ENCODE peak calls at places on chromosomes 6 and 20, in four cellular contexts. Y is tibial artery, V is mucosa of descending colon, U is aorta. Z is an unnamed sample.

GRCh38 chr6:16711551-16712249 is 49.6 kb downstream of the ATXN1 start:
- DNase-seq in Y (no peak), V (no peak), U (no peak), Z (no peak)

GRCh38 chr6:42099340-42100028 is 42.9 kb downstream of the C6orf132 start:
- DNase-seq in Y (no peak), V (peak; percentile 80), U (no peak), Z (no peak)

GRCh38 chr6:99995916-99996315 is 1.9 kb upstream of the MCHR2 start:
- DNase-seq in Y (no peak), V (no peak), U (no peak), Z (no peak)

GRCh38 chr6:114284281-114284680 is 58.5 kb downstream of the HS3ST5 start:
- DNase-seq in Y (no peak), V (no peak), U (no peak), Z (no peak)

GRCh38 chr6:43149260-43149659 is 21.8 kb upstream of the SRF start:
- DNase-seq in Y (no peak), V (no peak), U (no peak), Z (no peak)

GRCh38 chr20:63114006-63114692 is 101.8 kb downstream of the YTHDF1 start:
- DNase-seq in Y (no peak), V (peak; percentile 29), U (peak; percentile 46), Z (no peak)

GRCh38 chr6:29792123-29793035 is 35.2 kb upstream of the HLA-G start:
- DNase-seq in Y (peak; percentile 77), V (peak; percentile 68), U (peak; percentile 93), Z (peak; percentile 14)

GRCh38 chr20:41446471-41446870 is 79.9 kb upstream of the EMILIN3 start:
- DNase-seq in Y (no peak), V (no peak), U (no peak), Z (no peak)

GRCh38 chr6:135498178-135498841 is 770 bp upstream of the AHI1 start:
- DNase-seq in Y (peak; percentile 85), V (peak; percentile 41), U (peak; percentile 78), Z (peak; percentile 28)

GRCh38 chr6:4577406-4577805 is 198.8 kb upstream of the CDYL start:
- DNase-seq in Y (no peak), V (no peak), U (no peak), Z (no peak)

GRCh38 chr6:43833223-43833995 is 63.4 kb downstream of the VEGFA start:
- DNase-seq in Y (no peak), V (no peak), U (peak; percentile 55), Z (no peak)

GRCh38 chr20:25081730-25082497 is at the start of gene VSX1:
- DNase-seq in Y (peak; percentile 53), V (no peak), U (no peak), Z (no peak)

GRCh38 chr20:52076164-52076563 is 115.4 kb downstream of the ZFP64 start:
- DNase-seq in Y (no peak), V (no peak), U (no peak), Z (no peak)

GRCh38 chr20:17992847-17993508 is 24.2 kb downstream of the MGME1 start:
- DNase-seq in Y (no peak), V (no peak), U (no peak), Z (no peak)

GRCh38 chr6:45436544-45437440 is 59.1 kb upstream of the SUPT3H start:
- DNase-seq in Y (no peak), V (no peak), U (no peak), Z (no peak)

GRCh38 chr6:118755941-118756646 is 104.7 kb upstream of the CEP85L start:
- DNase-seq in Y (no peak), V (no peak), U (no peak), Z (no peak)

GRCh38 chr6:116420341-116420740 is 40.8 kb upstream of the CALHM6 start:
- DNase-seq in Y (no peak), V (no peak), U (no peak), Z (no peak)

GRCh38 chr6:122098091-122098769 is 301.2 kb upstream of the HSF2 start:
- DNase-seq in Y (no peak), V (no peak), U (no peak), Z (no peak)

GRCh38 chr20:41524980-41525613 is 93.1 kb downstream of the CHD6 start:
- DNase-seq in Y (peak; percentile 70), V (peak; percentile 78), U (peak; percentile 87), Z (no peak)

GRCh38 chr6:41209547-41209951 is 8.6 kb upstream of the TREML2 start:
- DNase-seq in Y (no peak), V (no peak), U (no peak), Z (no peak)

GRCh38 chr6:48134246-48134645 is 23.2 kb upstream of the PTCHD4 start:
- DNase-seq in Y (no peak), V (no peak), U (no peak), Z (no peak)

GRCh38 chr20:37475258-37475657 is 45.8 kb upstream of the NNAT start:
- DNase-seq in Y (no peak), V (no peak), U (no peak), Z (no peak)

GRCh38 chr6:29709178-29709576 is 14.1 kb upstream of the HLA-F start:
- DNase-seq in Y (no peak), V (no peak), U (no peak), Z (no peak)

GRCh38 chr6:106334646-106335448 is 9.3 kb upstream of the ATG5 start:
- DNase-seq in Y (no peak), V (peak; percentile 60), U (no peak), Z (peak; percentile 15)

GRCh38 chr20:43533060-43533459 is 25.6 kb downstream of the L3MBTL1 start:
- DNase-seq in Y (no peak), V (no peak), U (no peak), Z (no peak)

GRCh38 chr20:63881451-63882226 is 13.3 kb upstream of the DNAJC5 start:
- DNase-seq in Y (no peak), V (no peak), U (no peak), Z (no peak)

GRCh38 chr6:13526718-13527668 is 39.6 kb upstream of the GFOD1 start:
- DNase-seq in Y (peak; percentile 73), V (peak; percentile 72), U (no peak), Z (no peak)

GRCh38 chr20:56439784-56440291 is 27.8 kb downstream of the CASS4 start:
- DNase-seq in Y (peak; percentile 28), V (no peak), U (no peak), Z (no peak)

Z was measured in neural crest cell.